ENCODE peak calls at places on chromosome 18, in four cellular contexts. One of them, this sample, is unnamed.

GRCh38 chr18:35460719-35461118 is 37.0 kb downstream of the INO80C start:
- DNase-seq in heart left ventricle: no peak
- DNase-seq in transverse colon: no peak
- DNase-seq in tibial nerve: no peak
- DNase-seq in this sample: no peak

GRCh38 chr18:57480724-57481123 is 45.5 kb downstream of the ONECUT2 start:
- DNase-seq in transverse colon: no peak
- DNase-seq in tibial nerve: no peak
- DNase-seq in heart left ventricle: no peak
- DNase-seq in this sample: no peak

GRCh38 chr18:46917808-46918600 is 602 bp downstream of the KATNAL2 start:
- DNase-seq in heart left ventricle: peak
- DNase-seq in tibial nerve: peak
- DNase-seq in transverse colon: peak
- DNase-seq in this sample: peak

GRCh38 chr18:63111549-63112402 is 207.8 kb downstream of the BCL2 start:
- DNase-seq in heart left ventricle: no peak
- DNase-seq in tibial nerve: peak
- DNase-seq in transverse colon: no peak
- DNase-seq in this sample: peak

GRCh38 chr18:62758591-62758990 is 43.2 kb downstream of the PHLPP1 start:
- DNase-seq in heart left ventricle: no peak
- DNase-seq in tibial nerve: no peak
- DNase-seq in transverse colon: no peak
- DNase-seq in this sample: no peak

GRCh38 chr18:75157851-75158250 is 51.1 kb downstream of the PTGR3 start:
- DNase-seq in heart left ventricle: no peak
- DNase-seq in transverse colon: no peak
- DNase-seq in tibial nerve: no peak
- DNase-seq in this sample: no peak

GRCh38 chr18:23580677-23581367 is 5.5 kb downstream of the NPC1 start:
- DNase-seq in heart left ventricle: no peak
- DNase-seq in tibial nerve: no peak
- DNase-seq in transverse colon: peak
- DNase-seq in this sample: no peak

GRCh38 chr18:66727991-66728390 is 124.1 kb upstream of the CDH19 start:
- DNase-seq in tibial nerve: no peak
- DNase-seq in transverse colon: no peak
- DNase-seq in heart left ventricle: no peak
- DNase-seq in this sample: no peak

GRCh38 chr18:76274470-76275289 is 220.4 kb downstream of the ZNF516 start:
- DNase-seq in heart left ventricle: no peak
- DNase-seq in tibial nerve: no peak
- DNase-seq in transverse colon: no peak
- DNase-seq in this sample: no peak

GRCh38 chr18:64332851-64333250 is 184.0 kb upstream of the LINC00305 start:
- DNase-seq in heart left ventricle: no peak
- DNase-seq in transverse colon: no peak
- DNase-seq in tibial nerve: no peak
- DNase-seq in this sample: no peak

GRCh38 chr18:44128365-44128764 is 552.3 kb upstream of the SETBP1 start:
- DNase-seq in heart left ventricle: no peak
- DNase-seq in transverse colon: no peak
- DNase-seq in tibial nerve: no peak
- DNase-seq in this sample: no peak

GRCh38 chr18:69380324-69380723 is 20.4 kb upstream of the DOK6 start:
- DNase-seq in transverse colon: no peak
- DNase-seq in tibial nerve: no peak
- DNase-seq in heart left ventricle: no peak
- DNase-seq in this sample: no peak

GRCh38 chr18:55779711-55780590 is 192.0 kb upstream of the TCF4 start:
- DNase-seq in tibial nerve: no peak
- DNase-seq in heart left ventricle: peak
- DNase-seq in transverse colon: peak
- DNase-seq in this sample: peak

GRCh38 chr18:61600422-61600821 is 267.2 kb downstream of the CDH20 start:
- DNase-seq in heart left ventricle: no peak
- DNase-seq in transverse colon: no peak
- DNase-seq in tibial nerve: no peak
- DNase-seq in this sample: no peak

GRCh38 chr18:23238152-23238531 is 102.9 kb downstream of the CABLES1 start:
- DNase-seq in tibial nerve: peak
- DNase-seq in heart left ventricle: peak
- DNase-seq in transverse colon: peak
- DNase-seq in this sample: no peak

GRCh38 chr18:26617151-26617554 is 68.8 kb upstream of the KCTD1 start:
- DNase-seq in heart left ventricle: no peak
- DNase-seq in transverse colon: no peak
- DNase-seq in tibial nerve: no peak
- DNase-seq in this sample: no peak

GRCh38 chr18:72107647-72108046 is 436.5 kb downstream of the CBLN2 start:
- DNase-seq in tibial nerve: no peak
- DNase-seq in transverse colon: no peak
- DNase-seq in heart left ventricle: no peak
- DNase-seq in this sample: no peak

GRCh38 chr18:44061438-44061837 is 619.2 kb upstream of the SETBP1 start:
- DNase-seq in tibial nerve: no peak
- DNase-seq in heart left ventricle: no peak
- DNase-seq in transverse colon: no peak
- DNase-seq in this sample: no peak

GRCh38 chr18:21191596-21192307 is 50.3 kb upstream of the GREB1L start:
- DNase-seq in heart left ventricle: peak
- DNase-seq in tibial nerve: peak
- DNase-seq in transverse colon: peak
- DNase-seq in this sample: no peak

GRCh38 chr18:75167759-75168211 is 41.2 kb downstream of the PTGR3 start:
- DNase-seq in transverse colon: peak
- DNase-seq in heart left ventricle: peak
- DNase-seq in tibial nerve: no peak
- DNase-seq in this sample: no peak

GRCh38 chr18:14086459-14087231 is 45.6 kb downstream of the ZNF519 start:
- DNase-seq in transverse colon: no peak
- DNase-seq in tibial nerve: no peak
- DNase-seq in heart left ventricle: no peak
- DNase-seq in this sample: no peak
- TF ChIP-seq CTCF in transverse colon: peak
- TF ChIP-seq CTCF in tibial nerve: no peak
- TF ChIP-seq CTCF in heart left ventricle: peak
- TF ChIP-seq CTCF in this sample: peak

DNA sequence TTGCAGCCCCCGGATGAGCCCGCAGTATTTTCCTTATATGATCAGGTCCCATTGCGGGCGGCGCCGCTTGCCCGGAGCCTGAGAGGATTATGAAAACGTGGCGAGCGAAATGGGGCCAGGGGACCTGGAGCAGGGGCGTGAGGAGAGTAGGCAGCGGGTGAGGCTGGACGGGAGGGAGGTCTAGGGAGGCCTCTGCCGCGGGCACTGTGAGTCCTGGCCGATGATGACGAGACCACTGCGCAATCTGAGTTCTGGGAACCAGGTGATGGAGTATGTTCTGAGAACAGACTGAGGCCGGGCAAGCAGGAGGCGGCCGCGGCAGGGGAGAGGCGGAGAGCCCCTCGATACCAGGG is 790 bp upstream of the ACAA2 start:
- DNase-seq in transverse colon: peak
- DNase-seq in heart left ventricle: peak
- DNase-seq in tibial nerve: peak
- DNase-seq in this sample: peak
- TF ChIP-seq POLR2A in transverse colon: no peak
- TF ChIP-seq POLR2A in heart left ventricle: no peak
- TF ChIP-seq POLR2A in tibial nerve: no peak
- TF ChIP-seq POLR2A in this sample: peak

GRCh38 chr18:31555971-31556747 is 35.5 kb upstream of the TTR start:
- DNase-seq in transverse colon: peak
- DNase-seq in heart left ventricle: peak
- DNase-seq in tibial nerve: peak
- DNase-seq in this sample: no peak

GRCh38 chr18:31557446-31557845 is 34.2 kb upstream of the TTR start:
- DNase-seq in transverse colon: no peak
- DNase-seq in tibial nerve: no peak
- DNase-seq in heart left ventricle: no peak
- DNase-seq in this sample: no peak

GRCh38 chr18:31551883-31552282 is 39.8 kb upstream of the TTR start:
- DNase-seq in tibial nerve: no peak
- DNase-seq in transverse colon: no peak
- DNase-seq in heart left ventricle: no peak
- DNase-seq in this sample: no peak

GRCh38 chr18:31554776-31555175 is 36.9 kb upstream of the TTR start:
- DNase-seq in heart left ventricle: no peak
- DNase-seq in transverse colon: no peak
- DNase-seq in tibial nerve: no peak
- DNase-seq in this sample: no peak

GRCh38 chr18:31553800-31554199 is 37.9 kb upstream of the TTR start:
- DNase-seq in transverse colon: no peak
- DNase-seq in tibial nerve: no peak
- DNase-seq in heart left ventricle: no peak
- DNase-seq in this sample: no peak
- TF ChIP-seq CTCF in transverse colon: no peak
- TF ChIP-seq CTCF in tibial nerve: no peak
- TF ChIP-seq CTCF in heart left ventricle: no peak
- TF ChIP-seq CTCF in this sample: no peak

GRCh38 chr18:10558967-10559298 is 33.1 kb downstream of the NAPG start:
- DNase-seq in tibial nerve: no peak
- DNase-seq in transverse colon: no peak
- DNase-seq in heart left ventricle: no peak
- DNase-seq in this sample: no peak

GRCh38 chr18:10559566-10560456 is 34.0 kb downstream of the NAPG start:
- DNase-seq in tibial nerve: no peak
- DNase-seq in transverse colon: no peak
- DNase-seq in heart left ventricle: peak
- DNase-seq in this sample: no peak

GRCh38 chr18:10560457-10561045 is 34.7 kb downstream of the NAPG start:
- DNase-seq in heart left ventricle: peak
- DNase-seq in transverse colon: peak
- DNase-seq in tibial nerve: peak
- DNase-seq in this sample: peak

GRCh38 chr18:10557085-10557677 is 31.4 kb downstream of the NAPG start:
- DNase-seq in tibial nerve: no peak
- DNase-seq in heart left ventricle: no peak
- DNase-seq in transverse colon: no peak
- DNase-seq in this sample: no peak

GRCh38 chr18:10558243-10558966 is 32.6 kb downstream of the NAPG start:
- DNase-seq in tibial nerve: no peak
- DNase-seq in transverse colon: no peak
- DNase-seq in heart left ventricle: no peak
- DNase-seq in this sample: no peak
- TF ChIP-seq POLR2A in tibial nerve: no peak
- TF ChIP-seq POLR2A in transverse colon: no peak
- TF ChIP-seq POLR2A in heart left ventricle: no peak
- TF ChIP-seq POLR2A in this sample: no peak

DNA sequence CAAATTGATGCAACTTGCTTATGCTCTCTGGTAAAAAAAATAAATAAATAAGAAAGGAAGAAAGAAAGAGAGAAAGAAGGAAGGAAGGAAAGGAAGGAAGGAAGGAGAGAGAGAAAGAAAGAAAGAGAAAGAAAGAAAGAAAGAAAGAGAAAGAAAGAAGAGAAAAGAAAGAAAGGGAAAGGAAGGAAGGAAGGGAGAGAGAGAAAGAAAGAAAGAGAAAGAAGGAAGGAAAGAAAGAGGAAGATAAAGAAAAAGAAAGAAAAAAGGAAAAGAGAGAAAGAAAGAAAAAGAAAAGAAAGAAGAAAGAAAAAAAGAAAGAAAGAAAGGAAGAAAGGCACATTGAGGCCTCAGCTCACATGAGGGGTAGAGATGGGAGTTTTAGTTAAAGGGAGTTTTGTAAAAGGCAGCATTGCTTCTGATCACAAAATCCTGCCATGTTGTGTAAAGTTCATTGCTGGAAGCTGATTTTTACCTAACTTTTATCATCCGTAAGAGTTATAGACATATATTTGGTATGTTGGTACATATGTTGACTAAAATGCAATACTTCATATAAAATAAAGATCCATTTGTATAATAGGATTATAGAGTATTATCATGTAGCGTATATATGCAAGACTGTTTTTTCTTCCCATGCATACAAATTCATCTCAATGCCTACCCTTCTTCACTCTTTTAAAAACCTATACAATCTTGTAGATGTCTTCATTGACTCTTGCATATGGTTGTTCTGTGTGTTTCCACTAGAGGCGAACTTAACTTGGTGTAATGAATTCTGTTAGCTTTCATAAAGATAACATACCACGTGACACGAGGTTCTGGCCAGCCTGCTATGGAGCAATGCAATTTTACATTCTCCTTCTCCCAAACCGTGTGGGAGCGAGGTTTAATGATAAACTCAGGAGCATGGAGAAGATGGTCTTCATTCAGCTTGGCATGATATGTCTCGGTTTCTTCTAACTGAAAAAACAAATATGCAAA is 32.8 kb downstream of the MYOM1 start:
- DNase-seq in tibial nerve: no peak
- DNase-seq in heart left ventricle: no peak
- DNase-seq in transverse colon: no peak
- DNase-seq in this sample: no peak
- TF ChIP-seq CTCF in tibial nerve: no peak
- TF ChIP-seq CTCF in heart left ventricle: no peak
- TF ChIP-seq CTCF in transverse colon: peak
- TF ChIP-seq CTCF in this sample: no peak

DNA sequence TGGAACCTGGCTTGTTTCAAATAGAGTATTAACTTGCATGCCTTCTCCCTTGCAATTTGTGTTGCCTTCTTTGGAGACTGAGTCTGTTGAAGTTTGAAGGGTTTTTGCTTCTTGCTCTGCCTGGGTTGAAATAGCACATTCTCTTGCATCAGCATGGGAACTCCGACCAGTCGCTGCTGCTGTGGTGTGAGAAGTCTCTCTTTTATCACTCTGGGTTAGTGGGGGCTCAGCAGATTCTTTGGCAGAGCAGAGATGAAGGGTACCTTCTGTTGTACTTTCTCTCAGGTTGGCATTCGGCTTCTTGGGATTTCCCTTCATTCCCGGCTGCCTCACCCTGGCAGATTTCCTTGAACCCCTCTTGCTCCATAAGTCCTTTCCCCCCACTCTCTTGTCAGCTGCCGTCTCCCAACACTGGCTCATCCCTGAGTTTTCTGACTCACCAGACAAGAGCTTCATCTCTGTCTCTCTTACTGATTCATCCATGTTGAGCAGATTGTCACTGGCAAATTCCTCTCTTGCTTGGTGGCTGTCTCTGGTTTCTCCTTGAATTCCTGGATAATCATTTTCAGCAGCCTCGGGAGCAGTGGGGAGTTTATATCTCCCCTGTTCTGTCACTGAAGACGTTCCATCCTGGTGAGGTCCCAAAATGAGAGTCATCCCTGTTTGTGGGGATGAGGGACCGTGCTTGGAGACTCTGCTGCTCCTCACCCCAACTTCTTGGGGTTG is 49.9 kb downstream of the ALPK2 start:
- DNase-seq in transverse colon: no peak
- DNase-seq in tibial nerve: no peak
- DNase-seq in heart left ventricle: no peak
- DNase-seq in this sample: no peak
- TF ChIP-seq POLR2A in transverse colon: no peak
- TF ChIP-seq POLR2A in tibial nerve: no peak
- TF ChIP-seq POLR2A in heart left ventricle: no peak
- TF ChIP-seq POLR2A in this sample: no peak